ENCODE peak calls at places on chromosomes 2 and 18, in ten cellular contexts. One of them, this sample, is unnamed.

GRCh38 chr2:127508025-127508620 is 18.2 kb downstream of the IWS1 start:
- DNase-seq in stomach: no peak
- DNase-seq in HepG2: no peak
- DNase-seq in spleen: no peak
- DNase-seq in sigmoid colon: no peak
- DNase-seq in SK-N-SH: no peak
- DNase-seq in HL-60: no peak
- DNase-seq in transverse colon: no peak
- DNase-seq in Panc1: no peak
- DNase-seq in suprapubic skin: no peak
- DNase-seq in this sample: no peak

GRCh38 chr18:12346240-12346565 is 30.8 kb downstream of the AFG3L2 start:
- DNase-seq in stomach: no peak
- DNase-seq in HepG2: no peak
- DNase-seq in spleen: no peak
- DNase-seq in sigmoid colon: peak
- DNase-seq in SK-N-SH: no peak
- DNase-seq in HL-60: no peak
- DNase-seq in transverse colon: no peak
- DNase-seq in Panc1: no peak
- DNase-seq in suprapubic skin: no peak
- DNase-seq in this sample: no peak

GRCh38 chr2:48070415-48070814 is 164.1 kb upstream of the FBXO11 start:
- DNase-seq in stomach: no peak
- DNase-seq in HepG2: no peak
- DNase-seq in spleen: no peak
- DNase-seq in sigmoid colon: no peak
- DNase-seq in SK-N-SH: no peak
- DNase-seq in HL-60: no peak
- DNase-seq in transverse colon: no peak
- DNase-seq in Panc1: no peak
- DNase-seq in suprapubic skin: no peak
- DNase-seq in this sample: no peak

GRCh38 chr2:97707428-97708380 is 5.7 kb upstream of the ZAP70 start:
- DNase-seq in stomach: peak
- DNase-seq in HepG2: no peak
- DNase-seq in spleen: no peak
- DNase-seq in sigmoid colon: peak
- DNase-seq in SK-N-SH: no peak
- DNase-seq in HL-60: peak
- DNase-seq in transverse colon: peak
- DNase-seq in Panc1: no peak
- DNase-seq in suprapubic skin: peak
- DNase-seq in this sample: no peak

GRCh38 chr2:236882931-236883330 is 202.8 kb upstream of the COPS8 start:
- DNase-seq in stomach: no peak
- DNase-seq in HepG2: no peak
- DNase-seq in spleen: no peak
- DNase-seq in sigmoid colon: no peak
- DNase-seq in SK-N-SH: no peak
- DNase-seq in HL-60: no peak
- DNase-seq in transverse colon: no peak
- DNase-seq in Panc1: no peak
- DNase-seq in suprapubic skin: no peak
- DNase-seq in this sample: no peak

GRCh38 chr18:35811896-35812295 is 160.6 kb upstream of the RMP24 start:
- DNase-seq in stomach: no peak
- DNase-seq in HepG2: no peak
- DNase-seq in spleen: no peak
- DNase-seq in sigmoid colon: no peak
- DNase-seq in SK-N-SH: no peak
- DNase-seq in HL-60: peak
- DNase-seq in transverse colon: no peak
- DNase-seq in Panc1: peak
- DNase-seq in suprapubic skin: no peak
- DNase-seq in this sample: no peak

GRCh38 chr2:74188018-74188601 is 9.4 kb upstream of the MOB1A start:
- DNase-seq in stomach: no peak
- DNase-seq in HepG2: peak
- DNase-seq in spleen: peak
- DNase-seq in sigmoid colon: no peak
- DNase-seq in SK-N-SH: no peak
- DNase-seq in HL-60: no peak
- DNase-seq in transverse colon: no peak
- DNase-seq in Panc1: no peak
- DNase-seq in suprapubic skin: no peak
- DNase-seq in this sample: peak

GRCh38 chr18:61901334-61901986 is 8.7 kb upstream of the RNF152 start:
- DNase-seq in stomach: peak
- DNase-seq in HepG2: peak
- DNase-seq in spleen: no peak
- DNase-seq in sigmoid colon: no peak
- DNase-seq in SK-N-SH: peak
- DNase-seq in HL-60: peak
- DNase-seq in transverse colon: peak
- DNase-seq in Panc1: peak
- DNase-seq in suprapubic skin: no peak
- DNase-seq in this sample: peak

GRCh38 chr2:9310390-9310789 is 103.8 kb downstream of the ASAP2 start:
- DNase-seq in stomach: peak
- DNase-seq in HepG2: no peak
- DNase-seq in spleen: no peak
- DNase-seq in sigmoid colon: peak
- DNase-seq in SK-N-SH: peak
- DNase-seq in HL-60: no peak
- DNase-seq in transverse colon: peak
- DNase-seq in Panc1: peak
- DNase-seq in suprapubic skin: no peak
- DNase-seq in this sample: no peak

GRCh38 chr2:149612122-149612521 is 24.5 kb upstream of the MMADHC start:
- DNase-seq in stomach: peak
- DNase-seq in HepG2: no peak
- DNase-seq in spleen: no peak
- DNase-seq in sigmoid colon: no peak
- DNase-seq in SK-N-SH: no peak
- DNase-seq in HL-60: no peak
- DNase-seq in transverse colon: no peak
- DNase-seq in Panc1: no peak
- DNase-seq in suprapubic skin: no peak
- DNase-seq in this sample: no peak

GRCh38 chr2:211816739-211817138 is 721.9 kb downstream of the ERBB4 start:
- DNase-seq in stomach: no peak
- DNase-seq in HepG2: no peak
- DNase-seq in spleen: no peak
- DNase-seq in sigmoid colon: no peak
- DNase-seq in SK-N-SH: peak
- DNase-seq in HL-60: no peak
- DNase-seq in transverse colon: no peak
- DNase-seq in Panc1: no peak
- DNase-seq in suprapubic skin: no peak
- DNase-seq in this sample: no peak

DNA sequence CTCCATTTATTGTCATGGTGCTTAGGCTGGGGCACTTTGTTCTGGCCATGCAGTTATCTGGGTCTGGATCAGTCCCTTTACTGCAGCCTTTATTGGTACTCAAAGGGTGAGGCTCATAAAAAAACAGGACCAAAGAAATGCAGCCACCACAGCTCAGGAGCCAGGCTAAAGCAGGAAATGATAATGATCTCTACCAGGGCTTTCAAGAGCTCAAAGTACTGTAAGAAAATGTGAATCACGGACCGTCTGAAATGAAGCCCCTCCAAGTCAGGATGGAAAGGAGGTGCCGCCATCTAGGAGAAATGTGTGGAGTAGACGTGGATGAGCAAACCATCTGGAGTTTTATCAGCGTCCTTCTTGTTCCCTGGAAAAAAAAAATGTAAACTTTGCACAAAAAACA is 162.4 kb upstream of the ZNF516 start:
- DNase-seq in stomach: no peak
- DNase-seq in HepG2: no peak
- DNase-seq in spleen: no peak
- DNase-seq in sigmoid colon: no peak
- DNase-seq in SK-N-SH: peak
- DNase-seq in HL-60: no peak
- DNase-seq in transverse colon: no peak
- DNase-seq in Panc1: no peak
- DNase-seq in suprapubic skin: no peak
- DNase-seq in this sample: peak
- TF ChIP-seq POLR2AphosphoS5 in stomach: no peak
- TF ChIP-seq POLR2AphosphoS5 in HepG2: no peak
- TF ChIP-seq POLR2AphosphoS5 in spleen: no peak
- TF ChIP-seq POLR2AphosphoS5 in sigmoid colon: no peak
- TF ChIP-seq POLR2AphosphoS5 in SK-N-SH: no peak
- TF ChIP-seq POLR2AphosphoS5 in HL-60: no peak
- TF ChIP-seq POLR2AphosphoS5 in transverse colon: no peak
- TF ChIP-seq POLR2AphosphoS5 in Panc1: no peak
- TF ChIP-seq POLR2AphosphoS5 in suprapubic skin: no peak
- TF ChIP-seq POLR2AphosphoS5 in this sample: no peak

DNA sequence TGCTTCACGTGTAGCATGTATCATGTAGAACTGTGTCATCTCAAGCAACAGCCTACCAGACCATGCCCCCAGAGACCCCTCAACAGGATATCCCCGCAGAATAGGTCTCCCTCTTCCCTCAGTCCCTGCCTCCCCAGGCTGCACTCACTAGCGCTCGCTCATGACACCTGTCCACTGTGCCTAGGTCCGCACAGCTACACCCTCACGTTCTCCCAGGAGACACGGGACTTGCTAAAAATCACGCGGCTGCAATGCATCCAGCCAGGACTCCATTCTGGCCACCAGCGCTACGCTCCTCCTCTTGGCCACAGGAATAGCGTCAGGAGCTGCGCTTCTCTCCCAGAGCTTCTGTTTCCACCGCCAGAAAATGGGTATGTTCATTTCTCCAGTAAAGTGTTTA is 2.5 kb downstream of the PXDN start:
- DNase-seq in stomach: no peak
- DNase-seq in HepG2: no peak
- DNase-seq in spleen: peak
- DNase-seq in sigmoid colon: peak
- DNase-seq in SK-N-SH: no peak
- DNase-seq in HL-60: no peak
- DNase-seq in transverse colon: no peak
- DNase-seq in Panc1: no peak
- DNase-seq in suprapubic skin: no peak
- DNase-seq in this sample: no peak
- H3K4me3 ChIP-seq in stomach: no peak
- H3K4me3 ChIP-seq in HepG2: no peak
- H3K4me3 ChIP-seq in spleen: no peak
- H3K4me3 ChIP-seq in sigmoid colon: no peak
- H3K4me3 ChIP-seq in SK-N-SH: peak
- H3K4me3 ChIP-seq in HL-60: no peak
- H3K4me3 ChIP-seq in transverse colon: no peak
- H3K4me3 ChIP-seq in Panc1: no peak
- H3K4me3 ChIP-seq in suprapubic skin: no peak
- H3K4me3 ChIP-seq in this sample: peak

GRCh38 chr2:217189131-217189530 is 329.3 kb upstream of the TNP1 start:
- DNase-seq in stomach: no peak
- DNase-seq in HepG2: no peak
- DNase-seq in spleen: no peak
- DNase-seq in sigmoid colon: no peak
- DNase-seq in SK-N-SH: no peak
- DNase-seq in HL-60: no peak
- DNase-seq in transverse colon: no peak
- DNase-seq in Panc1: no peak
- DNase-seq in suprapubic skin: no peak
- DNase-seq in this sample: no peak

GRCh38 chr2:217184242-217184641 is 324.4 kb upstream of the TNP1 start:
- DNase-seq in stomach: no peak
- DNase-seq in HepG2: no peak
- DNase-seq in spleen: no peak
- DNase-seq in sigmoid colon: no peak
- DNase-seq in SK-N-SH: no peak
- DNase-seq in HL-60: no peak
- DNase-seq in transverse colon: no peak
- DNase-seq in Panc1: no peak
- DNase-seq in suprapubic skin: no peak
- DNase-seq in this sample: no peak

GRCh38 chr2:217185265-217185995 is 325.6 kb upstream of the TNP1 start:
- DNase-seq in stomach: no peak
- DNase-seq in HepG2: no peak
- DNase-seq in spleen: no peak
- DNase-seq in sigmoid colon: no peak
- DNase-seq in SK-N-SH: no peak
- DNase-seq in HL-60: no peak
- DNase-seq in transverse colon: no peak
- DNase-seq in Panc1: no peak
- DNase-seq in suprapubic skin: no peak
- DNase-seq in this sample: no peak

GRCh38 chr2:217186152-217186551 is 326.3 kb upstream of the TNP1 start:
- DNase-seq in stomach: no peak
- DNase-seq in HepG2: no peak
- DNase-seq in spleen: no peak
- DNase-seq in sigmoid colon: peak
- DNase-seq in SK-N-SH: no peak
- DNase-seq in HL-60: no peak
- DNase-seq in transverse colon: no peak
- DNase-seq in Panc1: no peak
- DNase-seq in suprapubic skin: peak
- DNase-seq in this sample: no peak

GRCh38 chr2:217186565-217187218 is 326.8 kb upstream of the TNP1 start:
- DNase-seq in stomach: no peak
- DNase-seq in HepG2: no peak
- DNase-seq in spleen: no peak
- DNase-seq in sigmoid colon: peak
- DNase-seq in SK-N-SH: no peak
- DNase-seq in HL-60: no peak
- DNase-seq in transverse colon: no peak
- DNase-seq in Panc1: no peak
- DNase-seq in suprapubic skin: no peak
- DNase-seq in this sample: no peak
- TF ChIP-seq POLR2AphosphoS5 in stomach: peak
- TF ChIP-seq POLR2AphosphoS5 in HepG2: no peak
- TF ChIP-seq POLR2AphosphoS5 in spleen: no peak
- TF ChIP-seq POLR2AphosphoS5 in sigmoid colon: peak
- TF ChIP-seq POLR2AphosphoS5 in SK-N-SH: no peak
- TF ChIP-seq POLR2AphosphoS5 in HL-60: no peak
- TF ChIP-seq POLR2AphosphoS5 in transverse colon: peak
- TF ChIP-seq POLR2AphosphoS5 in Panc1: no peak
- TF ChIP-seq POLR2AphosphoS5 in suprapubic skin: peak
- TF ChIP-seq POLR2AphosphoS5 in this sample: no peak

GRCh38 chr2:25160376-25160775 is 8.0 kb downstream of the POMC start:
- DNase-seq in stomach: no peak
- DNase-seq in HepG2: no peak
- DNase-seq in spleen: peak
- DNase-seq in sigmoid colon: no peak
- DNase-seq in SK-N-SH: no peak
- DNase-seq in HL-60: no peak
- DNase-seq in transverse colon: no peak
- DNase-seq in Panc1: no peak
- DNase-seq in suprapubic skin: no peak
- DNase-seq in this sample: no peak
- H3K4me3 ChIP-seq in stomach: no peak
- H3K4me3 ChIP-seq in HepG2: no peak
- H3K4me3 ChIP-seq in spleen: no peak
- H3K4me3 ChIP-seq in sigmoid colon: no peak
- H3K4me3 ChIP-seq in SK-N-SH: no peak
- H3K4me3 ChIP-seq in HL-60: no peak
- H3K4me3 ChIP-seq in transverse colon: no peak
- H3K4me3 ChIP-seq in Panc1: no peak
- H3K4me3 ChIP-seq in suprapubic skin: no peak
- H3K4me3 ChIP-seq in this sample: no peak

This sample was measured in GM23338.